ENCODE peak calls at places on chromosomes 12 and 14, in nine cellular contexts. Y is kidney; S is aorta; T is GM12878; W is heart left ventricle; F is CD4-positive, alpha-beta T cell; U is CD8-positive, alpha-beta T cell; Z is left ventricle myocardium inferior; I is right lobe of liver. J is an unnamed sample.

GRCh38 chr12:95790912-95791849 is 617 bp upstream of the NTN4 start:
- DNase-seq in Y (peak; percentile 80), S (no peak), T (no peak), W (peak; percentile 43), F (no peak), U (peak; percentile 12), Z (no peak), I (peak; percentile 61), J (peak; percentile 77)

GRCh38 chr12:114241973-114242434 is 163.9 kb downstream of the TBX5 start:
- DNase-seq in Y (no peak), S (no peak), T (peak; percentile 8), W (no peak), F (no peak), U (no peak), Z (no peak), I (no peak), J (no peak)

GRCh38 chr12:108078428-108078827 is 50.7 kb upstream of the WSCD2 start:
- DNase-seq in Y (no peak), S (no peak), T (no peak), W (no peak), F (no peak), U (no peak), Z (no peak), I (no peak), J (no peak)

GRCh38 chr14:55689971-55690871 is 110.2 kb downstream of the KTN1 start:
- DNase-seq in Y (no peak), S (no peak), T (no peak), W (no peak), F (no peak), U (no peak), Z (no peak), I (no peak), J (no peak)

GRCh38 chr14:34027130-34027989 is 76.5 kb upstream of the EGLN3 start:
- DNase-seq in Y (no peak), S (no peak), T (no peak), W (no peak), F (no peak), U (no peak), Z (no peak), I (no peak), J (no peak)

GRCh38 chr12:47437570-47437969 is 268.3 kb downstream of the RPAP3 start:
- DNase-seq in Y (no peak), S (no peak), T (no peak), W (no peak), F (no peak), U (no peak), Z (no peak), I (no peak), J (no peak)

GRCh38 chr14:64720190-64720589 is 16.0 kb downstream of the PLEKHG3 start:
- DNase-seq in Y (no peak), S (no peak), T (no peak), W (peak; percentile 25), F (no peak), U (no peak), Z (no peak), I (peak; percentile 66), J (no peak)

GRCh38 chr12:13288937-13289643 is 92.6 kb downstream of the EMP1 start:
- DNase-seq in Y (no peak), S (no peak), T (no peak), W (no peak), F (no peak), U (no peak), Z (no peak), I (no peak), J (no peak)

GRCh38 chr14:105947599-105947998 is 421.2 kb downstream of the TMEM121 start:
- DNase-seq in Y (no peak), S (no peak), T (no peak), W (no peak), F (no peak), U (no peak), Z (no peak), I (no peak), J (no peak)

GRCh38 chr14:105943973-105944602 is 417.7 kb downstream of the TMEM121 start:
- DNase-seq in Y (peak; percentile 57), S (no peak), T (no peak), W (no peak), F (no peak), U (no peak), Z (no peak), I (no peak), J (no peak)

GRCh38 chr14:105945891-105946290 is 419.5 kb downstream of the TMEM121 start:
- DNase-seq in Y (no peak), S (no peak), T (no peak), W (no peak), F (no peak), U (no peak), Z (no peak), I (no peak), J (no peak)

GRCh38 chr14:105941226-105942166 is 415.1 kb downstream of the TMEM121 start:
- DNase-seq in Y (peak; percentile 47), S (no peak), T (no peak), W (no peak), F (no peak), U (no peak), Z (no peak), I (no peak), J (no peak)

DNA sequence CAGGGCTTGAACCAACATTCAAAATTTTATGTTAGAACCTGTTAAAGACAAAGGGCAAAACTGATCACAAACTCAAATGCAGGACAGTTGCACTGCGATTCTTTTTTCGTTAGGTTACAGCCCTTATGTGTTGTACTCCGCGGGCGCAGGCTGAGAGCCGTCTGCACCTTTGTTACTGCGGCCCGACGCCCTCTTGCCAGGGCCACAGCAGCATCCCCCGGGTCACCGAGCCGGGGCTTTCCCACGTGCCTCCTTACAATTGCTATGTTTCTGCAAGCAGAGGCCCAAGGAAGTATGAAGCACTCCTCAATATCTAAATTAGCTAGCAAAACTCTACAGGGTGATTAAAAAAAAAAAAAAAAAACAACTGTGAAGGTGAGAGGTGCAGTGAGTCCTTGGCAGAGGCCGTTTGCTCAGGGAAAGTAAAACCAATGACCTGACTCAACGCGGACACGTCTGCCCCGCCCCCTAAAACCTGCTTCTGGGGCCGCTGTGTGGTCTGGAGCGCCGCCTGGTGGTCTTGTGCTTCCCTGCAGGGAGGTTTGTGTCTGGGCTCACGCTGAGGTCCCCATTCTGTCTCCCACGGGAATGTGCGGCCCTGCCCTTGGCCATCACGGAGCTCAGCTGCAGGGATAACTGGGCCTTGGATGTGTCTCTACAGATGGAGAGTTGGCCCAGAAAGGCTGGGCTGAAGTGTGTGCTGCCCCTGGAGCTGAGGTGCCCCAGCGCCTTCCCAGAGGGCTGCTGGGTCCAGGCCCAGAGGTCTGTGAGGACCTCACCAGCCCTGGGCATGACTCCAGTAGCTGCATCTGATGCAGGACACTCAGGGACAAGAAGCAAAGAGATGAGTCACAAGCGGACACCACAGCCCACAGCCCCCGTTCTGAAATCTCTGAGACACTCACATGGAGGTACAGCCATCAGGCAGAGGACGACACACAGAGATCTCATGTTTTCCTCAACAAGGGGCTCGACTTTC is 418.5 kb downstream of the TMEM121 start:
- DNase-seq in Y (peak; percentile 83), S (no peak), T (no peak), W (no peak), F (peak; percentile 60), U (peak; percentile 80), Z (peak; percentile 46), I (peak; percentile 78), J (peak; percentile 89)
- H3K9me3 ChIP-seq in Y (no peaks in the 10 kb centered on the region), S (no peaks in the 10 kb centered on the region), T (no peaks in the 10 kb centered on the region), W (no peaks in the 10 kb centered on the region), F (peaks cover under 1% of the 10 kb centered on the region), U (peaks cover under 1% of the 10 kb centered on the region), Z (peaks cover 12% of the 10 kb centered on the region), I (no peaks in the 10 kb centered on the region), J (peaks cover 3% of the 10 kb centered on the region)

GRCh38 chr12:68958337-68958736 is 25.4 kb upstream of the CPM start:
- DNase-seq in Y (no peak), S (no peak), T (peak; percentile 48), W (no peak), F (no peak), U (no peak), Z (no peak), I (no peak), J (no peak)

GRCh38 chr12:68960162-68960501 is 27.2 kb upstream of the CPM start:
- DNase-seq in Y (no peak), S (no peak), T (no peak), W (no peak), F (no peak), U (no peak), Z (no peak), I (no peak), J (no peak)

GRCh38 chr12:68956466-68956865 is 23.5 kb upstream of the CPM start:
- DNase-seq in Y (no peak), S (no peak), T (no peak), W (no peak), F (no peak), U (no peak), Z (no peak), I (no peak), J (no peak)

GRCh38 chr12:68957273-68957672 is 24.3 kb upstream of the CPM start:
- DNase-seq in Y (no peak), S (no peak), T (no peak), W (no peak), F (no peak), U (no peak), Z (no peak), I (no peak), J (no peak)

DNA sequence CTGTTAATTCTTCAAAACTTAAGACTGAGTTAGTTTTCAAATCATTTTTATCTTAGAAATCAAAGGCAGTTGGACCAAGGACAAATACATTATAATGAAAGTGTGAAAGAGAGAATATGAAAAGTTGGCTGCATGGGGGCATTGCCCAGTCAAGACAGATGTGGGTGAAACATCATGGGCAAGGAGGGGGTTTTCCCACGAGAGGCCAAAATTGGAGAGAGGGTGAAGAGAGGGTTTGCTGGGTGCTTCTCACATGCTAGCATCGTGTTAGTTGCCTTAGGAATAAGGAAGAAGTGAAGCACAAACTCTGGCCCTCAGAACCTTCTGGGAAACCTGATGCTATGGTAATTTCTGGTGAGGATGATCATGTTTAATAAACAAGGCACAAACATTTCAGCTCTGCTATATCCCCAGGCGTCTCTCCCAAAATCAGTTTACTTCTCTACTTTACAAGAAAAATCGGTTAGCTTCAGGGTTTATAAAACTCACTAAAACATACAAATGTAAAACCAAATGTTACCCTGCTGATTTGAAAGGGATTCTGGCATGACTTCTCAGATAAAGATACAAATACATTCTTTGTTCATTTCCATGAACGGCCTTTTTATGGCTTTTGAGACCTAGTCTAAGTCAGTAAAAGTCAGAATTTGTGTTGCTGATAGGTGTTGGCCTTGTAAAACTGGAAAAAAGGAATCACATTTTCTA is 26.6 kb upstream of the CPM start:
- DNase-seq in Y (no peak), S (no peak), T (no peak), W (no peak), F (no peak), U (no peak), Z (no peak), I (no peak), J (no peak)
- H3K9me3 ChIP-seq in Y (no peaks in the 10 kb centered on the region), S (no peaks in the 10 kb centered on the region), T (no peaks in the 10 kb centered on the region), W (no peaks in the 10 kb centered on the region), F (no peaks in the 10 kb centered on the region), U (no peaks in the 10 kb centered on the region), Z (no peaks in the 10 kb centered on the region), I (no peaks in the 10 kb centered on the region), J (no peaks in the 10 kb centered on the region)

GRCh38 chr12:125949471-125949870 is 884.2 kb downstream of the AACS start:
- DNase-seq in Y (no peak), S (no peak), T (no peak), W (no peak), F (no peak), U (no peak), Z (no peak), I (no peak), J (no peak)

DNA sequence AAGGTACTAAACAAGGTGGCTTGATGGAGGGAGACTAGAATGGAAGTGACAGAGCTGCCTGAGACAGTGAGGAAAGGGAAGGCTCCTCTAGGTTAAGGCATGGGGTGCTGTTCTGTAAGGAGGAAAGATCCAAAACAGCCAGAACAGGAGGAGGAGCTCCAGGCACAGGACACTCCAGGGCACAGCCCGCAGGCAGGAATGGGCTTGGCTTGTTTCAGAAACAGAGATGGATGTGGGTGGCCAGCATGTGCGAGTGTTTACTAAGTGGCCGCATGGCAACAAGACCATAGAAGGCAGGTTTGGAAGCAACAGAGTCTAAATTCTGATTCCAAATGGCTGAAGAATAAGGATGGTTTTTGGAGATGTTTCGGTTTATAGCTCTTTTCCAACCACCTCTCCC is 889.1 kb downstream of the AACS start:
- DNase-seq in Y (no peak), S (no peak), T (no peak), W (no peak), F (no peak), U (no peak), Z (no peak), I (no peak), J (no peak)
- H3K9me3 ChIP-seq in Y (no peaks in the 10 kb centered on the region), S (peaks cover 2% of the 10 kb centered on the region), T (no peaks in the 10 kb centered on the region), W (no peaks in the 10 kb centered on the region), F (no peaks in the 10 kb centered on the region), U (no peaks in the 10 kb centered on the region), Z (no peaks in the 10 kb centered on the region), I (no peaks in the 10 kb centered on the region), J (no peaks in the 10 kb centered on the region)

DNA sequence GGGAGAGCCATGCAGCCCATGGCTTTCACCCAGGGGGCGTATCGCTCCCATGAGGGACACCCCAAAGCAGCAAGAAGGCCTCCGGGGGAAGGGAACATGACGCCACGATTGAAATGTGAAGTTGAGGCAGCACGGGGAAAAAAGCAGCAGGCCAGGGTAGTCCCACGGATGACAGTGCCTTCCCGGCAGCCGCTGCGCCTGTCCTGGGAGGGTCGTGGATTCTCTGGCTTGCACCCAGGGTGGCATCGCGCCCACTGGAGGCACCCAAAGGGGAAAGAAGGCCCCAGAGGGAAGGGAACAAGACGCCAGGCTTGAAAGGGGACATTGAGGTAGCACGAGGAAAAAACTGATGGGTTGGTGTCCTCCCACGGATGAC is 161.6 kb upstream of the ALG10B start:
- DNase-seq in Y (no peak), S (no peak), T (no peak), W (no peak), F (no peak), U (no peak), Z (no peak), I (no peak), J (no peak)
- H3K9me3 ChIP-seq in Y (no peaks in the 10 kb centered on the region), S (no peaks in the 10 kb centered on the region), T (peaks cover 2% of the 10 kb centered on the region), W (no peaks in the 10 kb centered on the region), F (no peaks in the 10 kb centered on the region), U (no peaks in the 10 kb centered on the region), Z (no peaks in the 10 kb centered on the region), I (no peaks in the 10 kb centered on the region), J (no peaks in the 10 kb centered on the region)